ENCODE peak calls at places on chromosome 22, in six cellular contexts. O is small intestine, G is fibroblast of lung, A is SK-N-SH, M is tibial artery, X is cardiac muscle cell. C is an unnamed sample.

GRCh38 chr22:45629469-45630089 is 42.1 kb upstream of the ATXN10 start:
- DNase-seq in O (no peak), G (no peak), A (peak; percentile 64), M (no peak), X (no peak), C (peak; percentile 90)

GRCh38 chr22:35648066-35649025 is at the start of gene APOL6:
- DNase-seq in O (peak; percentile 98), G (peak; percentile 92), A (no peak), M (no peak), X (peak; percentile 86), C (no peak)

GRCh38 chr22:36311386-36312085 is 58.6 kb downstream of the APOL1 start:
- DNase-seq in O (no peak), G (no peak), A (no peak), M (no peak), X (no peak), C (no peak)

GRCh38 chr22:45285431-45286058 is 796 bp downstream of the UPK3A start:
- DNase-seq in O (no peak), G (no peak), A (no peak), M (no peak), X (no peak), C (peak; percentile 84)

GRCh38 chr22:44411226-44412135 is 86.6 kb downstream of the RTL6 start:
- DNase-seq in O (no peak), G (no peak), A (no peak), M (peak; percentile 55), X (no peak), C (peak; percentile 51)

GRCh38 chr22:35841907-35842518 is 124.3 kb downstream of the APOL5 start:
- DNase-seq in O (no peak), G (no peak), A (no peak), M (no peak), X (no peak), C (no peak)

GRCh38 chr22:21698430-21699329 is 32.9 kb downstream of the PPIL2 start:
- DNase-seq in O (no peak), G (no peak), A (no peak), M (peak; percentile 83), X (peak; percentile 37), C (peak; percentile 66)

GRCh38 chr22:45197606-45198462 is 34.1 kb downstream of the NUP50 start:
- DNase-seq in O (no peak), G (no peak), A (no peak), M (no peak), X (no peak), C (peak; percentile 78)

GRCh38 chr22:17954200-17954859 is 70.0 kb downstream of the MICAL3 start:
- DNase-seq in O (no peak), G (no peak), A (no peak), M (peak; percentile 53), X (no peak), C (no peak)

GRCh38 chr22:40220316-40221054 is 42.8 kb downstream of the TNRC6B start:
- DNase-seq in O (no peak), G (no peak), A (no peak), M (no peak), X (peak; percentile 51), C (no peak)

GRCh38 chr22:32476286-32476685 is 1.7 kb downstream of the FBXO7 start:
- DNase-seq in O (peak; percentile 44), G (no peak), A (no peak), M (no peak), X (no peak), C (no peak)

GRCh38 chr22:35505394-35506258 is 35.0 kb upstream of the RASD2 start:
- DNase-seq in O (no peak), G (no peak), A (no peak), M (no peak), X (no peak), C (no peak)

GRCh38 chr22:48340727-48341709 is 1486.7 kb downstream of the BRD1 start:
- DNase-seq in O (no peak), G (no peak), A (no peak), M (no peak), X (no peak), C (peak; percentile 45)

GRCh38 chr22:26552466-26552865 is 37.5 kb downstream of the TPST2 start:
- DNase-seq in O (no peak), G (peak; percentile 35), A (no peak), M (no peak), X (peak; percentile 17), C (no peak)

GRCh38 chr22:40797427-40797826 is 21.7 kb downstream of the SLC25A17 start:
- DNase-seq in O (no peak), G (peak; percentile 38), A (no peak), M (no peak), X (no peak), C (no peak)

GRCh38 chr22:35380537-35381423 is at the start of gene HMOX1:
- DNase-seq in O (peak; percentile 90), G (peak; percentile 95), A (peak; percentile 92), M (peak; percentile 98), X (peak; percentile 95), C (peak; percentile 92)

GRCh38 chr22:42376721-42377177 is 55.5 kb downstream of the NFAM1 start:
- DNase-seq in O (peak; percentile 42), G (peak; percentile 89), A (peak; percentile 81), M (peak; percentile 82), X (peak; percentile 49), C (peak; percentile 88)

GRCh38 chr22:43828711-43829447 is 16.8 kb upstream of the EFCAB6 start:
- DNase-seq in O (no peak), G (peak; percentile 98), A (peak; percentile 61), M (peak; percentile 74), X (peak; percentile 75), C (peak; percentile 71)

GRCh38 chr22:44536411-44536810 is 38.4 kb upstream of the RTL6 start:
- DNase-seq in O (no peak), G (no peak), A (no peak), M (no peak), X (no peak), C (peak; percentile 7)

GRCh38 chr22:22910272-22911240 is 22.9 kb downstream of the IGLL5 start:
- DNase-seq in O (no peak), G (no peak), A (no peak), M (no peak), X (no peak), C (no peak)

GRCh38 chr22:30251661-30252226 is 5.2 kb upstream of the LIF start:
- DNase-seq in O (no peak), G (peak; percentile 36), A (peak; percentile 89), M (no peak), X (peak; percentile 66), C (no peak)

GRCh38 chr22:22164541-22165272 is 79.9 kb upstream of the VPREB1 start:
- DNase-seq in O (no peak), G (no peak), A (no peak), M (no peak), X (no peak), C (no peak)

GRCh38 chr22:41915035-41915782 is at the start of gene SHISA8:
- DNase-seq in O (peak; percentile 42), G (no peak), A (peak; percentile 70), M (no peak), X (peak; percentile 64), C (peak; percentile 83)

GRCh38 chr22:26906464-26906863 is 249.1 kb downstream of the MIAT start:
- DNase-seq in O (no peak), G (no peak), A (no peak), M (no peak), X (no peak), C (no peak)

GRCh38 chr22:44584256-44584902 is 86.3 kb upstream of the RTL6 start:
- DNase-seq in O (no peak), G (no peak), A (no peak), M (peak; percentile 15), X (no peak), C (peak; percentile 31)

GRCh38 chr22:45181766-45182165 is 18.0 kb downstream of the NUP50 start:
- DNase-seq in O (no peak), G (no peak), A (no peak), M (no peak), X (no peak), C (no peak)

GRCh38 chr22:26023104-26023775 is 146.0 kb upstream of the SEZ6L start:
- DNase-seq in O (no peak), G (no peak), A (no peak), M (no peak), X (no peak), C (peak; percentile 61)

GRCh38 chr22:39493759-39494158 is 8.3 kb upstream of the MIEF1 start:
- DNase-seq in O (no peak), G (peak; percentile 53), A (no peak), M (no peak), X (peak; percentile 50), C (no peak)

DNA sequence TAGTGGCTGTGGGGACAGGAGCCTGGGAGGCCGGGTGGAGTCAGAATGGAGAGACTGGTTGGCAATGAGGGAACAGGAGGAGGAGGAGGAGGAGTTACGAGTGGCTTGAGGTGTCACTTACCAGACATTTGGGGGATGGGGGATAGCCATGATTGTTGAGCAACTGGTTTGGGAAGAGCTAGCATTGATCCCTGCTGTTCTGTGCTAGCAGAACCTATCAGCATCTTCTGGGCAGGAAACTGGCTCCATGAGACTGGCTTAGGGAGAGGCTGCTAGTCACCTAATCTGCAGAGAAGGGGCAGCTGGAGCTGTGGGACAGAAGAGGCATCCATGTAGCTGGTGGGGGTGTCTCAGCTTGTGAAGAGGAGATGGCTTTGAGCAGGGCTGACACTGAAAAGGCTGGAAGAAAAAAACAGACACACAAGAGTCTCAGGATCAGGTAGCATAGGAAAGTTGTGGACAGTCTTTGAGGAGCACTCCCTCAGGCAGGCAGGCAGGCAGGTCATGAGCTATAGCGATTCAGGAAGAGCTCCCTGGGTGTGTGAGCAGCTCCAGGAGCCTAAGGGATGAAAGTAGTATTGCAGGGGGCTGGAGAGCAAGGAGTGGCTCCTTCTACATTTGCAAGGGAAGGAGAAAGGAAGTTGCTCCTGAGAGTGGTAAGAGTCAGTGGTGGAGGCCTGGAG is 22.3 kb downstream of the PIK3IP1 start:
- DNase-seq in O (no peak), G (no peak), A (no peak), M (no peak), X (no peak), C (peak; percentile 92)
- H3K27ac ChIP-seq in O (no peak overlapping the region), G (no peak overlapping the region), A (no peak overlapping the region), M (no peak overlapping the region), X (no peak overlapping the region), C (no peak overlapping the region)

GRCh38 chr22:46750861-46751260 is 11.6 kb upstream of the TBC1D22A start:
- DNase-seq in O (peak; percentile 79), G (no peak), A (no peak), M (no peak), X (no peak), C (no peak)

GRCh38 chr22:46748206-46748947 is 10.3 kb upstream of the CERK start:
- DNase-seq in O (no peak), G (no peak), A (no peak), M (no peak), X (no peak), C (no peak)

GRCh38 chr22:46748948-46749681 is 11.1 kb upstream of the CERK start:
- DNase-seq in O (no peak), G (peak; percentile 49), A (no peak), M (no peak), X (peak; percentile 64), C (no peak)

GRCh38 chr22:46750530-46750800 is 12.0 kb upstream of the TBC1D22A start:
- DNase-seq in O (no peak), G (no peak), A (no peak), M (no peak), X (no peak), C (no peak)

GRCh38 chr22:46749682-46750529 is 11.9 kb upstream of the CERK start:
- DNase-seq in O (no peak), G (no peak), A (no peak), M (no peak), X (no peak), C (no peak)
- H3K27ac ChIP-seq in O (no peak overlapping the region), G (no peak overlapping the region), A (no peak overlapping the region), M (no peak overlapping the region), X (no peak overlapping the region), C (no peak overlapping the region)

GRCh38 chr22:37313376-37314314 is 31.3 kb downstream of the CYTH4 start:
- DNase-seq in O (no peak), G (no peak), A (no peak), M (no peak), X (peak; percentile 37), C (no peak)
- H3K27ac ChIP-seq in O (no peak overlapping the region), G (no peak overlapping the region), A (no peak overlapping the region), M (no peak overlapping the region), X (no peak overlapping the region), C (no peak overlapping the region)

GRCh38 chr22:50581031-50581949 is 1.4 kb downstream of the CHKB start:
- DNase-seq in O (no peak), G (no peak), A (no peak), M (no peak), X (no peak), C (no peak)
- H3K27ac ChIP-seq in O (no peak overlapping the region), G (no peak overlapping the region), A (no peak overlapping the region), M (peak overlapping the region; percentile 95), X (peak overlapping the region; percentile 91), C (no peak overlapping the region)